ENCODE peak calls at places on chromosomes 12 and 14, in six cellular contexts. A is ascending aorta, G is AG04450, U is astrocyte, I is Karpas-422, Q is WTC11. W is an unnamed sample.

GRCh38 chr12:124618291-124618902 is 51.0 kb upstream of the NCOR2 start:
- DNase-seq in A (no peak), G (no peak), U (no peak), I (no peak), Q (no peak), W (no peak)

GRCh38 chr12:109716512-109717389 is 3.1 kb downstream of the FAM222A start:
- DNase-seq in A (no peak), G (no peak), U (no peak), I (no peak), Q (no peak), W (no peak)

GRCh38 chr14:34072921-34073320 is 122.0 kb upstream of the EGLN3 start:
- DNase-seq in A (no peak), G (no peak), U (no peak), I (no peak), Q (no peak), W (no peak)

GRCh38 chr14:52878469-52878868 is 72.4 kb downstream of the FERMT2 start:
- DNase-seq in A (no peak), G (no peak), U (no peak), I (no peak), Q (no peak), W (no peak)

GRCh38 chr12:132127041-132127440 is 17.1 kb downstream of the DDX51 start:
- DNase-seq in A (no peak), G (no peak), U (no peak), I (no peak), Q (no peak), W (no peak)

GRCh38 chr12:82359115-82359478 is 768 bp downstream of the METTL25 start:
- DNase-seq in A (no peak), G (no peak), U (peak), I (peak), Q (peak), W (no peak)

GRCh38 chr12:103301642-103302620 is 193.8 kb downstream of the C12orf42 start:
- DNase-seq in A (no peak), G (no peak), U (no peak), I (no peak), Q (peak), W (no peak)

GRCh38 chr14:89648510-89648909 is 231.5 kb upstream of the FOXN3 start:
- DNase-seq in A (no peak), G (no peak), U (no peak), I (no peak), Q (no peak), W (peak)

GRCh38 chr14:61720302-61720677 is 25.0 kb downstream of the HIF1A start:
- DNase-seq in A (no peak), G (no peak), U (peak), I (no peak), Q (no peak), W (peak)

GRCh38 chr12:105793421-105793820 is 345.3 kb downstream of the NUAK1 start:
- DNase-seq in A (no peak), G (no peak), U (no peak), I (no peak), Q (no peak), W (no peak)

GRCh38 chr14:92135269-92135668 is 13.5 kb downstream of the CPSF2 start:
- DNase-seq in A (no peak), G (no peak), U (peak), I (peak), Q (no peak), W (peak)

GRCh38 chr14:73289729-73290128 is 52.4 kb downstream of the PAPLN start:
- DNase-seq in A (no peak), G (no peak), U (no peak), I (no peak), Q (no peak), W (no peak)

GRCh38 chr12:131740626-131741025 is 29.7 kb downstream of the SFSWAP start:
- DNase-seq in A (no peak), G (no peak), U (no peak), I (no peak), Q (no peak), W (no peak)

GRCh38 chr14:82009076-82009475 is 475.4 kb upstream of the SEL1L start:
- DNase-seq in A (no peak), G (no peak), U (no peak), I (peak), Q (no peak), W (no peak)

W was measured in PC-3.